ENCODE peak calls at places on chromosomes 4 and X, in ten cellular contexts. B is sigmoid colon, T is esophagus muscularis mucosa, P is stomach, C is HCT116, X is transverse colon, O is upper lobe of left lung, J is GM12891, K is GM12892, U is suprapubic skin. E is an unnamed sample.

GRCh38 chrX:118350221-118350620 is 4.3 kb downstream of the WDR44 start:
- DNase-seq in C (no peak), P (no peak), T (no peak), K (no peak), B (no peak), O (no peak), U (no peak), X (no peak), J (no peak), E (no peak)

GRCh38 chr4:24659241-24659961 is 75.0 kb upstream of the DHX15 start:
- DNase-seq in T (no peak), J (no peak), P (no peak), B (no peak), O (no peak), X (no peak), K (no peak), U (no peak), C (no peak), E (no peak)

GRCh38 chr4:75745192-75745591 is 20.8 kb downstream of the USO1 start:
- DNase-seq in T (no peak), K (no peak), X (no peak), J (no peak), P (no peak), O (no peak), B (no peak), C (no peak), U (no peak), E (no peak)

GRCh38 chrX:71542411-71542810 is 9.5 kb downstream of the OGT start:
- DNase-seq in B (no peak), C (no peak), U (no peak), X (no peak), J (no peak), T (no peak), K (no peak), P (no peak), O (no peak), E (no peak)

GRCh38 chr4:167854881-167855280 is 237.5 kb upstream of the ANXA10 start:
- DNase-seq in X (no peak), J (no peak), B (no peak), K (no peak), O (no peak), P (no peak), T (no peak), C (no peak), U (no peak), E (no peak)

GRCh38 chrX:108537005-108537404 is 97.4 kb downstream of the COL4A5 start:
- DNase-seq in T (no peak), P (no peak), C (peak), X (no peak), U (no peak), J (no peak), K (no peak), O (no peak), B (no peak), E (no peak)

GRCh38 chrX:41923925-41924693 is 755 bp upstream of the CASK start:
- DNase-seq in B (no peak), T (no peak), U (no peak), O (no peak), P (peak), K (no peak), C (peak), J (no peak), X (peak), E (no peak)

GRCh38 chrX:43882294-43882681 is at the start of gene MAOB:
- DNase-seq in P (peak), T (no peak), X (peak), J (no peak), B (peak), O (peak), K (peak), C (no peak), U (no peak), E (no peak)

GRCh38 chr4:139297001-139297410 is 4.3 kb upstream of the NAA15 start:
- DNase-seq in J (no peak), X (no peak), T (no peak), P (no peak), B (no peak), O (no peak), K (no peak), C (no peak), U (no peak), E (no peak)

GRCh38 chrX:14235004-14235403 is 205.3 kb upstream of the GEMIN8 start:
- DNase-seq in C (peak), O (no peak), T (no peak), P (no peak), U (no peak), B (no peak), X (no peak), K (no peak), J (no peak), E (no peak)

GRCh38 chr4:141609243-141609642 is 27.1 kb upstream of the IL15 start:
- DNase-seq in K (no peak), X (no peak), J (no peak), T (no peak), P (no peak), C (no peak), U (no peak), B (no peak), O (no peak), E (no peak)

GRCh38 chr4:53050361-53050774 is 188.3 kb downstream of the RASL11B start:
- DNase-seq in X (no peak), K (no peak), O (no peak), C (no peak), J (no peak), U (no peak), P (no peak), T (no peak), B (no peak), E (no peak)

GRCh38 chr4:168480991-168481588 is 798 bp upstream of the DDX60L start:
- DNase-seq in K (peak), U (no peak), J (peak), P (no peak), B (peak), O (no peak), T (no peak), X (peak), C (peak), E (no peak)

GRCh38 chr4:174873931-174874330 is 44.2 kb upstream of the ADAM29 start:
- DNase-seq in K (no peak), J (no peak), O (no peak), P (no peak), U (no peak), C (peak), T (no peak), B (no peak), X (no peak), E (no peak)

GRCh38 chrX:120697053-120697452 is 67.2 kb upstream of the C1GALT1C1 start:
- DNase-seq in B (no peak), O (no peak), P (no peak), J (no peak), U (no peak), X (no peak), C (no peak), T (no peak), K (no peak), E (no peak)

GRCh38 chr4:62225972-62226371 is 1025.8 kb downstream of the ADGRL3 start:
- DNase-seq in B (no peak), C (no peak), J (no peak), O (no peak), K (no peak), X (no peak), U (no peak), P (no peak), T (no peak), E (no peak)

GRCh38 chr4:129344058-129344457 is 248.1 kb downstream of the C4orf33 start:
- DNase-seq in B (no peak), C (peak), X (peak), O (no peak), K (no peak), J (peak), P (no peak), T (no peak), U (no peak), E (no peak)

GRCh38 chr4:156496797-156497196 is 474.8 kb downstream of the PDGFC start:
- DNase-seq in J (no peak), C (no peak), B (no peak), K (no peak), O (no peak), X (no peak), T (no peak), U (no peak), P (no peak), E (no peak)

GRCh38 chrX:108361316-108361715 is 76.9 kb downstream of the COL4A6 start:
- DNase-seq in B (no peak), U (no peak), C (no peak), T (no peak), O (no peak), J (no peak), X (no peak), P (no peak), K (no peak), E (no peak)

GRCh38 chrX:119455264-119455663 is 13.0 kb upstream of the SLC25A5 start:
- DNase-seq in P (no peak), U (no peak), X (no peak), T (no peak), O (no peak), K (no peak), C (no peak), J (no peak), B (no peak), E (no peak)

GRCh38 chr4:148514041-148514440 is 71.8 kb upstream of the NR3C2 start:
- DNase-seq in B (no peak), J (no peak), O (no peak), K (no peak), X (no peak), T (no peak), U (no peak), P (no peak), C (no peak), E (no peak)

GRCh38 chr4:85824166-85824945 is 349.4 kb downstream of the ARHGAP24 start:
- DNase-seq in C (no peak), O (no peak), J (no peak), U (no peak), B (no peak), P (no peak), K (no peak), X (no peak), T (no peak), E (no peak)

GRCh38 chrX:119272882-119273806 is 37.1 kb downstream of the PGRMC1 start:
- DNase-seq in K (no peak), U (no peak), B (peak), O (peak), C (no peak), J (peak), P (peak), X (peak), T (no peak), E (no peak)

GRCh38 chr4:38311495-38311894 is 351.3 kb downstream of the PTTG2 start:
- DNase-seq in O (no peak), X (no peak), U (no peak), P (no peak), T (no peak), K (no peak), J (no peak), C (no peak), B (no peak), E (no peak)

GRCh38 chr4:52107745-52108144 is 56.6 kb downstream of the SPATA18 start:
- DNase-seq in O (no peak), U (no peak), J (no peak), C (no peak), X (no peak), K (no peak), P (no peak), T (no peak), B (no peak), E (no peak)

GRCh38 chr4:77819409-77819835 is 254 bp upstream of the CNOT6L start:
- DNase-seq in O (no peak), T (no peak), B (no peak), C (no peak), U (peak), P (no peak), J (peak), X (no peak), K (peak), E (no peak)

GRCh38 chr4:81207793-81208192 is 7.2 kb downstream of the PRKG2 start:
- DNase-seq in C (no peak), O (no peak), B (no peak), K (no peak), U (no peak), T (no peak), P (no peak), J (no peak), X (no peak), E (no peak)

GRCh38 chrX:12076046-12076445 is 62.2 kb upstream of the FRMPD4 start:
- DNase-seq in T (no peak), K (no peak), J (no peak), B (no peak), X (no peak), P (no peak), C (no peak), U (no peak), O (no peak), E (no peak)

GRCh38 chr4:9771069-9771468 is 10.4 kb upstream of the DRD5 start:
- DNase-seq in K (no peak), J (no peak), B (no peak), X (no peak), U (no peak), T (no peak), C (no peak), O (no peak), P (no peak), E (no peak)

GRCh38 chr4:174058846-174059245 is 224.6 kb downstream of the FBXO8 start:
- DNase-seq in C (no peak), X (no peak), T (no peak), O (no peak), J (no peak), U (no peak), K (no peak), B (no peak), P (no peak), E (no peak)

GRCh38 chrX:70436380-70436779 is 8.3 kb upstream of the DLG3 start:
- DNase-seq in T (no peak), P (no peak), K (no peak), X (no peak), J (no peak), C (no peak), U (no peak), O (no peak), B (no peak), E (no peak)

GRCh38 chr4:105633241-105633640 is 75.2 kb downstream of the INTS12 start:
- DNase-seq in U (no peak), C (no peak), K (no peak), X (no peak), O (no peak), P (peak), J (no peak), B (no peak), T (no peak), E (no peak)
- TF ChIP-seq POLR2AphosphoS5 in U (no peak), C (no peak), K (no peak), X (no peak), O (no peak), P (peak), J (no peak), B (no peak), T (no peak), E (no peak)

DNA sequence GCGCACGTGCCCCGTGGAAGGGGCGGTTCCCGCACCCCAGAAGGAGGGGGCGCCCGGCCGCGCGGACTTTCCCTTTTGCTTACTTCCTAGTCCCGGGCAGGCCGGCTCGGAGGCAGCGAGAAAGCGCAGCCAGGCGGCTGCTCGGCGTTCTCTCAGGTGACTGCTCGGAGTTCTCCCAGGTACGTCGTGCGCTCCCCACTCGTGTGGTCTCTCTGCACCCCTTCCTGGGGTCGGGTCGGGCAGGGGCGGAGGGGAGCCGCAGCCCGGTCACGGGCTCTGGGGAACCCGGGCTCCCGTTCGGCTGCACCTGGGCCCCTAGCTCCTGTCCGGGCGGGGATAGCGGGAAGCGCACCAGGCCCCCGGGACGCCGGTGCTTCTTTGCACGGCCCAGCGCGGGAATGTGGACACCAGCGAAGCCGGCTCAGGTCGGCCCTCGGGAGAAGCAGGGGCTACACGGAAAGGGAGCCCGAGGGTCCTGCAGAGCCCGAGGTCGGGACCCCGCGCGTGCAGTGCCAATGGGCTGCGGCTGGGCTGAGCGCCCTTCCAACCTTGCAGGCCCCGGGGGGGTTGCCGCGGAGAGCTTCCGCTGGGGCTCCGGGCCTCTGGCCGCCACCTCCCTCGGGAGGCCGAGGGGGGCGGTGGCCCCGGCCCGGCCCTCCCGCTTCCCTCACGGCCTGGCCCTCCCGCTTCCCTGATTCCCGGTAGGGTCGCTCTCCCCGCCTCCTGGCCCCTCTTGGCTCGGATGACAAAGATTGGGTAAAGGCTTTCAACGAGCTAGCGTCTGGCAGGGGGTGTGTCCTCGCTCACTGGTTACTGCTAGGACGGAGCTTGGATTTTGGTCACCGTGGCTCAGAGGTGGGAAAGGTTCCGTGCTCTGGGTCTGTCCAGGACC is at the start of gene TLR2:
- DNase-seq in T (no peak), C (no peak), O (peak), U (peak), J (peak), P (peak), B (peak), K (peak), X (peak), E (peak)
- TF ChIP-seq POLR2AphosphoS5 in T (peak), C (no peak), O (peak), U (no peak), J (no peak), P (peak), B (no peak), K (no peak), X (no peak), E (no peak)

DNA sequence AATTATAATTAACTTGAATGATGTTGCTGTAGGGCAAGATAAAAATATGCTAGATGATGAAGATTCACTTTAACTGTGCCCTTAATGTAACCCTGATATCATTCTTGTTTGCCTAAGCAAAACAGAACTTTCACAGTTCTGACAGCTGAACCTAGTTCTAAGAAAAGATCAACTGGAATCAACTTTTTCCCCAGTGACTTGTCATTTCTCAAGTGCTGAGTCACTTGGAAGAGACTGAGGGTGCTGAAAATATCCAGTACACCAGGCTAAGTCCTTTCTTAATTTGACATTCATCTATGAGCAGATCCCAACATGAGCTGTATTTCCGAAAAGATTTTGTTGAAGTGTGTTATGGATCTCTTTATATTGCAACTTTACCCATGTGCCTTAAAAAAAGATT is 140.4 kb downstream of the MID1IP1 start:
- DNase-seq in T (no peak), P (no peak), X (no peak), K (no peak), O (no peak), J (no peak), U (no peak), B (no peak), C (no peak), E (no peak)
- TF ChIP-seq POLR2AphosphoS5 in T (no peak), P (no peak), X (peak), K (no peak), O (no peak), J (no peak), U (no peak), B (no peak), C (no peak), E (no peak)

GRCh38 chr4:6873792-6874461 is 35.7 kb upstream of the TBC1D14 start:
- DNase-seq in C (peak), J (no peak), P (peak), X (peak), O (no peak), U (no peak), B (peak), T (no peak), K (no peak), E (peak)

GRCh38 chr4:6873291-6873690 is 36.3 kb upstream of the TBC1D14 start:
- DNase-seq in U (no peak), C (no peak), K (no peak), T (no peak), X (no peak), B (no peak), P (no peak), J (no peak), O (no peak), E (no peak)

GRCh38 chr4:6869944-6870343 is 39.7 kb upstream of the TBC1D14 start:
- DNase-seq in B (no peak), T (no peak), J (no peak), U (no peak), P (no peak), O (no peak), C (no peak), X (no peak), K (no peak), E (no peak)

GRCh38 chr4:6868386-6868785 is 41.2 kb upstream of the TBC1D14 start:
- DNase-seq in P (no peak), B (no peak), K (no peak), U (no peak), T (no peak), O (no peak), X (no peak), C (no peak), J (no peak), E (no peak)
- TF ChIP-seq POLR2AphosphoS5 in P (no peak), B (no peak), K (no peak), U (no peak), T (no peak), O (no peak), X (no peak), C (no peak), J (no peak), E (no peak)

GRCh38 chrX:45760187-45760742 is 559.6 kb upstream of the DIPK2B start:
- DNase-seq in C (no peak), K (no peak), U (no peak), T (no peak), B (no peak), J (no peak), X (no peak), O (no peak), P (no peak), E (no peak)

GRCh38 chrX:45765281-45765680 is 564.6 kb upstream of the DIPK2B start:
- DNase-seq in P (no peak), X (no peak), O (no peak), K (no peak), C (no peak), J (no peak), T (no peak), U (no peak), B (no peak), E (no peak)

GRCh38 chrX:45765726-45766125 is 565.0 kb upstream of the DIPK2B start:
- DNase-seq in O (no peak), T (no peak), B (no peak), J (no peak), C (no peak), P (no peak), U (no peak), K (no peak), X (no peak), E (no peak)

GRCh38 chrX:45761920-45762319 is 561.2 kb upstream of the DIPK2B start:
- DNase-seq in J (no peak), X (no peak), B (no peak), P (no peak), O (no peak), C (no peak), K (no peak), U (no peak), T (no peak), E (no peak)

GRCh38 chrX:45762699-45763647 is 562.3 kb upstream of the DIPK2B start:
- DNase-seq in P (no peak), U (no peak), J (no peak), T (no peak), B (no peak), O (no peak), X (no peak), C (no peak), K (no peak), E (no peak)
- TF ChIP-seq POLR2AphosphoS5 in P (no peak), U (no peak), J (no peak), T (no peak), B (no peak), O (no peak), X (no peak), C (peak), K (peak), E (no peak)

DNA sequence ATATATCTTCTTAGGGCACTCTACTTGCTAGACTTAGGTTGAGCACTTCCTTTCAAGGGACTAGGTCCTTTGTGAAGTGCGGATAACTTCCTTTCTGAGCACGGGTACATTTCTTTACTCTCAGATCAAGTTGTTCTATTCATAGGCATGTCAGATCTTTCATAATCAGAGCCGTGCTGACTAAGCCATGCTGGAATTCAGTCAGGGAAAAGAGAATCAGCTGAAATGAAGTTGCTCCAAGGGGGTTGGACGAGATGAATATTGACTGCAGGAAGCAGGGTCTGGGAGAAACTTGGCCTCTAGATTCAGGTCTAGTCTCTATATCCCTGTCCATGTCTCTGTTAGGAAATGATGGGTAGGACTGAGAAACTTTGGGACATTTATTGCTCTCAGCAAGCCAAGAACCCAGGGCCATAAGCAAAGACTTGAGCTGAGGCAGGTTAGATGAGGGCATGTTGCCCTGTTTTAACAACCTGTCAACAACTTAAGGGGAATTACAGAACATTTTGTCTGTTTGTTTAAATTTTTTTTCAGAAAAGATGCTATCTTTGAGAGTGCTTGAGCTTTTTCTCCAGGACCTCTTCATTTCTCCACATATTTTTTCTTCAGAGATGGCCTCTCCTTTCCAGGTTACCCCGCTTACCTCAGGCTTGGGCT is 28.3 kb downstream of the AREG start:
- DNase-seq in B (no peak), C (no peak), O (no peak), P (peak), X (no peak), K (no peak), J (no peak), U (no peak), T (no peak), E (no peak)
- TF ChIP-seq POLR2AphosphoS5 in B (no peak), C (no peak), O (no peak), P (no peak), X (no peak), K (no peak), J (no peak), U (no peak), T (peak), E (no peak)